ENCODE peak calls at places on chromosomes 7 and 10, in nine cellular contexts. One of them, this sample, is unnamed.

GRCh38 chr7:1557006-1557405 is 1.0 kb upstream of the TMEM184A start:
- DNase-seq in LoVo: no peak
- DNase-seq in left ventricle myocardium superior: peak
- DNase-seq in right atrium auricular region: no peak
- DNase-seq in GM13977: no peak
- DNase-seq in thoracic aorta: no peak
- DNase-seq in activated T-helper 1 cell treated with anti-CD3 and anti-CD28 coated beads, Interleukin-12 subunit alpha, Interleukin-12 subunit beta, Interleukin-2, Interleukin-4 antibody, amounts not matched to agents 30 ng/mL and 10 ng/mL and 1 ng/mL, durations not matched to agents 14 hours and 24 hours and 36 hours: no peak
- DNase-seq in COLO829: no peak
- DNase-seq in RWPE1: no peak
- DNase-seq in this sample: no peak

GRCh38 chr10:72719941-72720592 is 28.1 kb downstream of the MCU start:
- DNase-seq in GM13977: no peak
- DNase-seq in thoracic aorta: no peak
- DNase-seq in activated T-helper 1 cell treated with anti-CD3 and anti-CD28 coated beads, Interleukin-12 subunit alpha, Interleukin-12 subunit beta, Interleukin-2, Interleukin-4 antibody, amounts not matched to agents 30 ng/mL and 10 ng/mL and 1 ng/mL, durations not matched to agents 14 hours and 24 hours and 36 hours: no peak
- DNase-seq in right atrium auricular region: no peak
- DNase-seq in RWPE1: peak
- DNase-seq in left ventricle myocardium superior: no peak
- DNase-seq in LoVo: peak
- DNase-seq in COLO829: no peak
- DNase-seq in this sample: no peak

GRCh38 chr7:148566736-148567135 is 23.8 kb upstream of the C7orf33 start:
- DNase-seq in RWPE1: no peak
- DNase-seq in thoracic aorta: no peak
- DNase-seq in COLO829: no peak
- DNase-seq in right atrium auricular region: no peak
- DNase-seq in activated T-helper 1 cell treated with anti-CD3 and anti-CD28 coated beads, Interleukin-12 subunit alpha, Interleukin-12 subunit beta, Interleukin-2, Interleukin-4 antibody, amounts not matched to agents 30 ng/mL and 10 ng/mL and 1 ng/mL, durations not matched to agents 14 hours and 24 hours and 36 hours: no peak
- DNase-seq in left ventricle myocardium superior: no peak
- DNase-seq in LoVo: no peak
- DNase-seq in GM13977: no peak
- DNase-seq in this sample: no peak

GRCh38 chr10:28147706-28148105 is 148.8 kb upstream of the ODAD2 start:
- DNase-seq in activated T-helper 1 cell treated with anti-CD3 and anti-CD28 coated beads, Interleukin-12 subunit alpha, Interleukin-12 subunit beta, Interleukin-2, Interleukin-4 antibody, amounts not matched to agents 30 ng/mL and 10 ng/mL and 1 ng/mL, durations not matched to agents 14 hours and 24 hours and 36 hours: no peak
- DNase-seq in right atrium auricular region: no peak
- DNase-seq in LoVo: no peak
- DNase-seq in COLO829: no peak
- DNase-seq in RWPE1: no peak
- DNase-seq in GM13977: no peak
- DNase-seq in left ventricle myocardium superior: no peak
- DNase-seq in thoracic aorta: no peak
- DNase-seq in this sample: no peak

GRCh38 chr7:4642468-4643203 is 39.5 kb upstream of the FOXK1 start:
- DNase-seq in right atrium auricular region: no peak
- DNase-seq in LoVo: peak
- DNase-seq in activated T-helper 1 cell treated with anti-CD3 and anti-CD28 coated beads, Interleukin-12 subunit alpha, Interleukin-12 subunit beta, Interleukin-2, Interleukin-4 antibody, amounts not matched to agents 30 ng/mL and 10 ng/mL and 1 ng/mL, durations not matched to agents 14 hours and 24 hours and 36 hours: no peak
- DNase-seq in GM13977: no peak
- DNase-seq in left ventricle myocardium superior: no peak
- DNase-seq in RWPE1: no peak
- DNase-seq in thoracic aorta: no peak
- DNase-seq in COLO829: no peak
- DNase-seq in this sample: peak

GRCh38 chr10:123759496-123760070 is 93.4 kb downstream of the GPR26 start:
- DNase-seq in activated T-helper 1 cell treated with anti-CD3 and anti-CD28 coated beads, Interleukin-12 subunit alpha, Interleukin-12 subunit beta, Interleukin-2, Interleukin-4 antibody, amounts not matched to agents 30 ng/mL and 10 ng/mL and 1 ng/mL, durations not matched to agents 14 hours and 24 hours and 36 hours: no peak
- DNase-seq in RWPE1: no peak
- DNase-seq in COLO829: no peak
- DNase-seq in GM13977: no peak
- DNase-seq in left ventricle myocardium superior: no peak
- DNase-seq in LoVo: no peak
- DNase-seq in thoracic aorta: no peak
- DNase-seq in right atrium auricular region: no peak
- DNase-seq in this sample: no peak

GRCh38 chr7:41501016-41501415 is 201.9 kb downstream of the INHBA start:
- DNase-seq in LoVo: peak
- DNase-seq in right atrium auricular region: no peak
- DNase-seq in thoracic aorta: no peak
- DNase-seq in left ventricle myocardium superior: no peak
- DNase-seq in COLO829: peak
- DNase-seq in GM13977: no peak
- DNase-seq in activated T-helper 1 cell treated with anti-CD3 and anti-CD28 coated beads, Interleukin-12 subunit alpha, Interleukin-12 subunit beta, Interleukin-2, Interleukin-4 antibody, amounts not matched to agents 30 ng/mL and 10 ng/mL and 1 ng/mL, durations not matched to agents 14 hours and 24 hours and 36 hours: no peak
- DNase-seq in RWPE1: no peak
- DNase-seq in this sample: no peak

GRCh38 chr7:139918488-139918887 is 89.4 kb downstream of the TBXAS1 start:
- DNase-seq in COLO829: no peak
- DNase-seq in thoracic aorta: no peak
- DNase-seq in RWPE1: no peak
- DNase-seq in GM13977: no peak
- DNase-seq in left ventricle myocardium superior: peak
- DNase-seq in right atrium auricular region: no peak
- DNase-seq in activated T-helper 1 cell treated with anti-CD3 and anti-CD28 coated beads, Interleukin-12 subunit alpha, Interleukin-12 subunit beta, Interleukin-2, Interleukin-4 antibody, amounts not matched to agents 30 ng/mL and 10 ng/mL and 1 ng/mL, durations not matched to agents 14 hours and 24 hours and 36 hours: no peak
- DNase-seq in LoVo: no peak
- DNase-seq in this sample: no peak

GRCh38 chr7:28408105-28408973 is 4.0 kb upstream of the CREB5 start:
- DNase-seq in COLO829: no peak
- DNase-seq in left ventricle myocardium superior: peak
- DNase-seq in activated T-helper 1 cell treated with anti-CD3 and anti-CD28 coated beads, Interleukin-12 subunit alpha, Interleukin-12 subunit beta, Interleukin-2, Interleukin-4 antibody, amounts not matched to agents 30 ng/mL and 10 ng/mL and 1 ng/mL, durations not matched to agents 14 hours and 24 hours and 36 hours: no peak
- DNase-seq in right atrium auricular region: peak
- DNase-seq in GM13977: no peak
- DNase-seq in thoracic aorta: peak
- DNase-seq in LoVo: no peak
- DNase-seq in RWPE1: no peak
- DNase-seq in this sample: no peak

GRCh38 chr7:3157541-3158287 is 114.0 kb upstream of the CARD11 start:
- DNase-seq in thoracic aorta: no peak
- DNase-seq in GM13977: no peak
- DNase-seq in left ventricle myocardium superior: no peak
- DNase-seq in right atrium auricular region: no peak
- DNase-seq in LoVo: no peak
- DNase-seq in COLO829: no peak
- DNase-seq in activated T-helper 1 cell treated with anti-CD3 and anti-CD28 coated beads, Interleukin-12 subunit alpha, Interleukin-12 subunit beta, Interleukin-2, Interleukin-4 antibody, amounts not matched to agents 30 ng/mL and 10 ng/mL and 1 ng/mL, durations not matched to agents 14 hours and 24 hours and 36 hours: no peak
- DNase-seq in RWPE1: no peak
- DNase-seq in this sample: no peak

GRCh38 chr10:86170255-86171153 is 196.1 kb downstream of the GRID1 start:
- DNase-seq in RWPE1: no peak
- DNase-seq in GM13977: no peak
- DNase-seq in LoVo: no peak
- DNase-seq in COLO829: no peak
- DNase-seq in activated T-helper 1 cell treated with anti-CD3 and anti-CD28 coated beads, Interleukin-12 subunit alpha, Interleukin-12 subunit beta, Interleukin-2, Interleukin-4 antibody, amounts not matched to agents 30 ng/mL and 10 ng/mL and 1 ng/mL, durations not matched to agents 14 hours and 24 hours and 36 hours: no peak
- DNase-seq in left ventricle myocardium superior: no peak
- DNase-seq in right atrium auricular region: no peak
- DNase-seq in thoracic aorta: no peak
- DNase-seq in this sample: no peak

GRCh38 chr10:51907342-51907741 is 207.9 kb upstream of the CSTF2T start:
- DNase-seq in COLO829: no peak
- DNase-seq in LoVo: no peak
- DNase-seq in activated T-helper 1 cell treated with anti-CD3 and anti-CD28 coated beads, Interleukin-12 subunit alpha, Interleukin-12 subunit beta, Interleukin-2, Interleukin-4 antibody, amounts not matched to agents 30 ng/mL and 10 ng/mL and 1 ng/mL, durations not matched to agents 14 hours and 24 hours and 36 hours: no peak
- DNase-seq in GM13977: no peak
- DNase-seq in RWPE1: no peak
- DNase-seq in thoracic aorta: no peak
- DNase-seq in right atrium auricular region: no peak
- DNase-seq in left ventricle myocardium superior: no peak
- DNase-seq in this sample: no peak

GRCh38 chr10:80100861-80101695 is 22.6 kb downstream of the TMEM254 start:
- DNase-seq in LoVo: no peak
- DNase-seq in thoracic aorta: no peak
- DNase-seq in RWPE1: peak
- DNase-seq in COLO829: no peak
- DNase-seq in left ventricle myocardium superior: no peak
- DNase-seq in activated T-helper 1 cell treated with anti-CD3 and anti-CD28 coated beads, Interleukin-12 subunit alpha, Interleukin-12 subunit beta, Interleukin-2, Interleukin-4 antibody, amounts not matched to agents 30 ng/mL and 10 ng/mL and 1 ng/mL, durations not matched to agents 14 hours and 24 hours and 36 hours: no peak
- DNase-seq in GM13977: no peak
- DNase-seq in right atrium auricular region: no peak
- DNase-seq in this sample: no peak

GRCh38 chr7:56222866-56223265 is 106.6 kb upstream of the NUPR2 start:
- DNase-seq in COLO829: no peak
- DNase-seq in LoVo: no peak
- DNase-seq in thoracic aorta: no peak
- DNase-seq in activated T-helper 1 cell treated with anti-CD3 and anti-CD28 coated beads, Interleukin-12 subunit alpha, Interleukin-12 subunit beta, Interleukin-2, Interleukin-4 antibody, amounts not matched to agents 30 ng/mL and 10 ng/mL and 1 ng/mL, durations not matched to agents 14 hours and 24 hours and 36 hours: no peak
- DNase-seq in RWPE1: no peak
- DNase-seq in right atrium auricular region: no peak
- DNase-seq in left ventricle myocardium superior: no peak
- DNase-seq in GM13977: no peak
- DNase-seq in this sample: no peak

GRCh38 chr10:102675887-102676616 is 31.8 kb downstream of the TRIM8 start:
- DNase-seq in left ventricle myocardium superior: no peak
- DNase-seq in activated T-helper 1 cell treated with anti-CD3 and anti-CD28 coated beads, Interleukin-12 subunit alpha, Interleukin-12 subunit beta, Interleukin-2, Interleukin-4 antibody, amounts not matched to agents 30 ng/mL and 10 ng/mL and 1 ng/mL, durations not matched to agents 14 hours and 24 hours and 36 hours: no peak
- DNase-seq in RWPE1: no peak
- DNase-seq in LoVo: no peak
- DNase-seq in COLO829: no peak
- DNase-seq in right atrium auricular region: no peak
- DNase-seq in GM13977: peak
- DNase-seq in thoracic aorta: no peak
- DNase-seq in this sample: peak

GRCh38 chr10:71981024-71981867 is 17.1 kb downstream of the CHST3 start:
- DNase-seq in activated T-helper 1 cell treated with anti-CD3 and anti-CD28 coated beads, Interleukin-12 subunit alpha, Interleukin-12 subunit beta, Interleukin-2, Interleukin-4 antibody, amounts not matched to agents 30 ng/mL and 10 ng/mL and 1 ng/mL, durations not matched to agents 14 hours and 24 hours and 36 hours: no peak
- DNase-seq in COLO829: peak
- DNase-seq in GM13977: no peak
- DNase-seq in thoracic aorta: no peak
- DNase-seq in left ventricle myocardium superior: peak
- DNase-seq in RWPE1: no peak
- DNase-seq in LoVo: no peak
- DNase-seq in right atrium auricular region: no peak
- DNase-seq in this sample: peak

GRCh38 chr10:111593578-111593977 is 516.7 kb downstream of the ADRA2A start:
- DNase-seq in LoVo: no peak
- DNase-seq in left ventricle myocardium superior: no peak
- DNase-seq in COLO829: no peak
- DNase-seq in thoracic aorta: no peak
- DNase-seq in GM13977: no peak
- DNase-seq in right atrium auricular region: no peak
- DNase-seq in activated T-helper 1 cell treated with anti-CD3 and anti-CD28 coated beads, Interleukin-12 subunit alpha, Interleukin-12 subunit beta, Interleukin-2, Interleukin-4 antibody, amounts not matched to agents 30 ng/mL and 10 ng/mL and 1 ng/mL, durations not matched to agents 14 hours and 24 hours and 36 hours: no peak
- DNase-seq in RWPE1: no peak
- DNase-seq in this sample: no peak

GRCh38 chr7:157292770-157293412 is 43.9 kb upstream of the DNAJB6 start:
- DNase-seq in left ventricle myocardium superior: no peak
- DNase-seq in RWPE1: peak
- DNase-seq in activated T-helper 1 cell treated with anti-CD3 and anti-CD28 coated beads, Interleukin-12 subunit alpha, Interleukin-12 subunit beta, Interleukin-2, Interleukin-4 antibody, amounts not matched to agents 30 ng/mL and 10 ng/mL and 1 ng/mL, durations not matched to agents 14 hours and 24 hours and 36 hours: no peak
- DNase-seq in LoVo: peak
- DNase-seq in COLO829: no peak
- DNase-seq in GM13977: no peak
- DNase-seq in thoracic aorta: no peak
- DNase-seq in right atrium auricular region: no peak
- DNase-seq in this sample: no peak

GRCh38 chr7:27110163-27110976 is 7.9 kb upstream of the HOXA2 start:
- DNase-seq in activated T-helper 1 cell treated with anti-CD3 and anti-CD28 coated beads, Interleukin-12 subunit alpha, Interleukin-12 subunit beta, Interleukin-2, Interleukin-4 antibody, amounts not matched to agents 30 ng/mL and 10 ng/mL and 1 ng/mL, durations not matched to agents 14 hours and 24 hours and 36 hours: no peak
- DNase-seq in LoVo: peak
- DNase-seq in left ventricle myocardium superior: no peak
- DNase-seq in right atrium auricular region: peak
- DNase-seq in thoracic aorta: no peak
- DNase-seq in RWPE1: peak
- DNase-seq in COLO829: no peak
- DNase-seq in GM13977: no peak
- DNase-seq in this sample: no peak

GRCh38 chr10:44773565-44773964 is 137.6 kb upstream of the TMEM72 start:
- DNase-seq in GM13977: no peak
- DNase-seq in thoracic aorta: no peak
- DNase-seq in LoVo: no peak
- DNase-seq in activated T-helper 1 cell treated with anti-CD3 and anti-CD28 coated beads, Interleukin-12 subunit alpha, Interleukin-12 subunit beta, Interleukin-2, Interleukin-4 antibody, amounts not matched to agents 30 ng/mL and 10 ng/mL and 1 ng/mL, durations not matched to agents 14 hours and 24 hours and 36 hours: no peak
- DNase-seq in right atrium auricular region: no peak
- DNase-seq in COLO829: no peak
- DNase-seq in RWPE1: no peak
- DNase-seq in left ventricle myocardium superior: no peak
- DNase-seq in this sample: no peak

GRCh38 chr10:90947025-90947960 is 26.4 kb upstream of the ANKRD1 start:
- DNase-seq in left ventricle myocardium superior: no peak
- DNase-seq in RWPE1: no peak
- DNase-seq in activated T-helper 1 cell treated with anti-CD3 and anti-CD28 coated beads, Interleukin-12 subunit alpha, Interleukin-12 subunit beta, Interleukin-2, Interleukin-4 antibody, amounts not matched to agents 30 ng/mL and 10 ng/mL and 1 ng/mL, durations not matched to agents 14 hours and 24 hours and 36 hours: no peak
- DNase-seq in COLO829: no peak
- DNase-seq in LoVo: no peak
- DNase-seq in GM13977: peak
- DNase-seq in thoracic aorta: no peak
- DNase-seq in right atrium auricular region: no peak
- DNase-seq in this sample: no peak

GRCh38 chr7:1939434-1940401 is 269.6 kb downstream of the ELFN1 start:
- DNase-seq in right atrium auricular region: no peak
- DNase-seq in RWPE1: no peak
- DNase-seq in GM13977: no peak
- DNase-seq in thoracic aorta: no peak
- DNase-seq in activated T-helper 1 cell treated with anti-CD3 and anti-CD28 coated beads, Interleukin-12 subunit alpha, Interleukin-12 subunit beta, Interleukin-2, Interleukin-4 antibody, amounts not matched to agents 30 ng/mL and 10 ng/mL and 1 ng/mL, durations not matched to agents 14 hours and 24 hours and 36 hours: peak
- DNase-seq in COLO829: peak
- DNase-seq in left ventricle myocardium superior: peak
- DNase-seq in LoVo: no peak
- DNase-seq in this sample: no peak

GRCh38 chr10:132303361-132304115 is 4.2 kb downstream of the STK32C start:
- DNase-seq in LoVo: no peak
- DNase-seq in RWPE1: no peak
- DNase-seq in activated T-helper 1 cell treated with anti-CD3 and anti-CD28 coated beads, Interleukin-12 subunit alpha, Interleukin-12 subunit beta, Interleukin-2, Interleukin-4 antibody, amounts not matched to agents 30 ng/mL and 10 ng/mL and 1 ng/mL, durations not matched to agents 14 hours and 24 hours and 36 hours: no peak
- DNase-seq in COLO829: no peak
- DNase-seq in left ventricle myocardium superior: no peak
- DNase-seq in thoracic aorta: no peak
- DNase-seq in GM13977: no peak
- DNase-seq in right atrium auricular region: no peak
- DNase-seq in this sample: no peak

GRCh38 chr7:2560175-2560695 is 1.5 kb downstream of the IQCE start:
- DNase-seq in GM13977: no peak
- DNase-seq in RWPE1: peak
- DNase-seq in LoVo: peak
- DNase-seq in COLO829: no peak
- DNase-seq in left ventricle myocardium superior: no peak
- DNase-seq in thoracic aorta: no peak
- DNase-seq in right atrium auricular region: no peak
- DNase-seq in activated T-helper 1 cell treated with anti-CD3 and anti-CD28 coated beads, Interleukin-12 subunit alpha, Interleukin-12 subunit beta, Interleukin-2, Interleukin-4 antibody, amounts not matched to agents 30 ng/mL and 10 ng/mL and 1 ng/mL, durations not matched to agents 14 hours and 24 hours and 36 hours: no peak
- DNase-seq in this sample: no peak